ENCODE peak calls at places on chromosomes 11 and 22, in six cellular contexts. One of them, this sample, is unnamed.

GRCh38 chr11:61853698-61854169 is 25.6 kb downstream of the FADS2 start:
- DNase-seq in astrocyte: no peak
- DNase-seq in HL-60: no peak
- DNase-seq in epithelial cell of esophagus: no peak
- DNase-seq in ovary: no peak
- DNase-seq in breast epithelium: no peak
- DNase-seq in this sample: no peak

GRCh38 chr11:9575531-9576240 is 2.2 kb downstream of the WEE1 start:
- DNase-seq in HL-60: no peak
- DNase-seq in astrocyte: peak; percentile 48
- DNase-seq in ovary: no peak
- DNase-seq in breast epithelium: no peak
- DNase-seq in epithelial cell of esophagus: no peak
- DNase-seq in this sample: no peak

GRCh38 chr11:107232451-107232850 is 214.2 kb upstream of the GUCY1A2 start:
- DNase-seq in breast epithelium: no peak
- DNase-seq in ovary: no peak
- DNase-seq in HL-60: no peak
- DNase-seq in astrocyte: no peak
- DNase-seq in epithelial cell of esophagus: peak; percentile 62
- DNase-seq in this sample: no peak

GRCh38 chr11:20035375-20035700 is 124.9 kb downstream of the DBX1 start:
- DNase-seq in astrocyte: no peak
- DNase-seq in HL-60: no peak
- DNase-seq in epithelial cell of esophagus: no peak
- DNase-seq in breast epithelium: no peak
- DNase-seq in ovary: no peak
- DNase-seq in this sample: no peak

GRCh38 chr11:65524010-65524746 is 705 bp upstream of the SCYL1 start:
- DNase-seq in HL-60: no peak
- DNase-seq in ovary: peak; percentile 74
- DNase-seq in epithelial cell of esophagus: no peak
- DNase-seq in breast epithelium: no peak
- DNase-seq in astrocyte: no peak
- DNase-seq in this sample: no peak

GRCh38 chr11:70034740-70035365 is 43.3 kb upstream of the ANO1 start:
- DNase-seq in ovary: no peak
- DNase-seq in breast epithelium: no peak
- DNase-seq in astrocyte: no peak
- DNase-seq in HL-60: no peak
- DNase-seq in epithelial cell of esophagus: no peak
- DNase-seq in this sample: no peak

GRCh38 chr11:78061088-78061920 is 2.4 kb upstream of the THRSP start:
- DNase-seq in breast epithelium: peak; percentile 70
- DNase-seq in ovary: no peak
- DNase-seq in astrocyte: no peak
- DNase-seq in HL-60: no peak
- DNase-seq in epithelial cell of esophagus: no peak
- DNase-seq in this sample: no peak

GRCh38 chr22:30879398-30879797 is 89.2 kb downstream of the MORC2 start:
- DNase-seq in HL-60: no peak
- DNase-seq in epithelial cell of esophagus: no peak
- DNase-seq in astrocyte: no peak
- DNase-seq in breast epithelium: no peak
- DNase-seq in ovary: no peak
- DNase-seq in this sample: no peak

GRCh38 chr22:39148727-39149535 is 3.5 kb downstream of the CBX7 start:
- DNase-seq in astrocyte: no peak
- DNase-seq in breast epithelium: no peak
- DNase-seq in HL-60: no peak
- DNase-seq in epithelial cell of esophagus: no peak
- DNase-seq in ovary: peak; percentile 87
- DNase-seq in this sample: no peak

GRCh38 chr22:24175160-24175808 is 6.0 kb upstream of the SUSD2 start:
- DNase-seq in astrocyte: peak; percentile 23
- DNase-seq in ovary: peak; percentile 86
- DNase-seq in HL-60: no peak
- DNase-seq in epithelial cell of esophagus: peak; percentile 71
- DNase-seq in breast epithelium: peak; percentile 79
- DNase-seq in this sample: peak; percentile 68

GRCh38 chr11:29343465-29344333 is 673.1 kb downstream of the KCNA4 start:
- DNase-seq in HL-60: peak; percentile 14
- DNase-seq in breast epithelium: peak; percentile 55
- DNase-seq in astrocyte: no peak
- DNase-seq in ovary: peak; percentile 14
- DNase-seq in epithelial cell of esophagus: peak; percentile 73
- DNase-seq in this sample: peak; percentile 43

GRCh38 chr11:107783121-107783520 is 71.3 kb upstream of the SLN start:
- DNase-seq in HL-60: no peak
- DNase-seq in ovary: no peak
- DNase-seq in epithelial cell of esophagus: no peak
- DNase-seq in astrocyte: peak; percentile 53
- DNase-seq in breast epithelium: no peak
- DNase-seq in this sample: no peak

GRCh38 chr22:40237788-40238424 is 60.2 kb downstream of the TNRC6B start:
- DNase-seq in ovary: no peak
- DNase-seq in astrocyte: no peak
- DNase-seq in breast epithelium: no peak
- DNase-seq in HL-60: no peak
- DNase-seq in epithelial cell of esophagus: no peak
- DNase-seq in this sample: no peak

GRCh38 chr22:40237241-40237640 is 59.5 kb downstream of the TNRC6B start:
- DNase-seq in ovary: no peak
- DNase-seq in astrocyte: no peak
- DNase-seq in epithelial cell of esophagus: no peak
- DNase-seq in HL-60: no peak
- DNase-seq in breast epithelium: no peak
- DNase-seq in this sample: no peak

GRCh38 chr22:40235418-40235817 is 57.7 kb downstream of the TNRC6B start:
- DNase-seq in astrocyte: peak; percentile 58
- DNase-seq in HL-60: no peak
- DNase-seq in epithelial cell of esophagus: no peak
- DNase-seq in ovary: no peak
- DNase-seq in breast epithelium: no peak
- DNase-seq in this sample: no peak

GRCh38 chr22:40233886-40234285 is 56.2 kb downstream of the TNRC6B start:
- DNase-seq in HL-60: no peak
- DNase-seq in epithelial cell of esophagus: no peak
- DNase-seq in ovary: no peak
- DNase-seq in breast epithelium: no peak
- DNase-seq in astrocyte: no peak
- DNase-seq in this sample: no peak

DNA sequence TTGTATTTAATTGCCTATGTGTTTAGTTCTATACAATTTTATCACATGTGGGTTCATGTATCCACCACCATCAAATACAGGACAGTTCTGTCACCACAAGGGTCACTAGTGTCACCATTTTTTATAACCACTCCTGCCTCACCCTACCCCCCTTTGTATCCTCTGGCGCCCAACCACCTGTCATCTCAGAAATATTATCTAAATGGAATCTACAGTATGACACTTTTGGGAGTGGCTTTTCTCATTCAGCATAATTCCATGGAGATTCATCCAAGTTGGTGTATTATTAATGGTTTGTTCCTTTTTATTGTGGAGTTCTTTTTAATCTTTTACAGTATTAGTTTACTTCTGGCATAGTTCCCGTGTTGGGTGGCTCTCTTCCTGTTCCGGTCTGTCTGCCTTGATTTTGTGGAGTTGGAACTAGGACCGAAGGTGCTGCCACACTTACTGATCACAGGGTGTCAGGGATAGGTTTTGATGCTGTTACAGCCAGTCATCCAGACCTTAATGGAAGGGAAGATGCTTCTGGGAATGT is 58.5 kb downstream of the TNRC6B start:
- DNase-seq in astrocyte: no peak
- DNase-seq in HL-60: no peak
- DNase-seq in ovary: no peak
- DNase-seq in breast epithelium: no peak
- DNase-seq in epithelial cell of esophagus: no peak
- DNase-seq in this sample: no peak
- TF ChIP-seq CTCF in astrocyte: no peak
- TF ChIP-seq CTCF in HL-60: no peak
- TF ChIP-seq CTCF in ovary: no peak
- TF ChIP-seq CTCF in breast epithelium: no peak
- TF ChIP-seq CTCF in epithelial cell of esophagus: no peak
- TF ChIP-seq CTCF in this sample: no peak

DNA sequence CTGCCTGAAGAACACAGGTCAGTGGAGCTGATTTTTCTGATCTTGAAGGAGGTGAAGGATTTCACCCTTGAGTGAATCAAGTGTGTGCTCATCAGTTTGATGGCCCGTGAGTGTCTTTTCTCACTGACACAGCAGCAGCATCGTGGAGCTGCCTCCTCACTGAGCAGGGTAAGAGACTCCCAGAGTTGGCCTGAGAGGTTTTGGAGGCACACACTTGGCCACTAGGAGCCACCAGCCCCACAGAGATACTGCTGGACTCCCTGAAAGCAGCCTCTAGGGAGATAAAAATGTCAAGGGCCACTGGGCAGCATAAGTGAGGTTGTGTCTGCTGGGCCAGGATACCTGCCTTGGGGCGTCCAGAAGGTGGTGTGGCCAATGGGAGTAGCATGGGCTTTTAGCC is 245.4 kb downstream of the GRIK4 start:
- DNase-seq in epithelial cell of esophagus: no peak
- DNase-seq in astrocyte: no peak
- DNase-seq in breast epithelium: no peak
- DNase-seq in ovary: no peak
- DNase-seq in HL-60: no peak
- DNase-seq in this sample: no peak
- TF ChIP-seq CTCF in epithelial cell of esophagus: no peak
- TF ChIP-seq CTCF in astrocyte: no peak
- TF ChIP-seq CTCF in breast epithelium: no peak
- TF ChIP-seq CTCF in ovary: no peak
- TF ChIP-seq CTCF in HL-60: no peak
- TF ChIP-seq CTCF in this sample: no peak

DNA sequence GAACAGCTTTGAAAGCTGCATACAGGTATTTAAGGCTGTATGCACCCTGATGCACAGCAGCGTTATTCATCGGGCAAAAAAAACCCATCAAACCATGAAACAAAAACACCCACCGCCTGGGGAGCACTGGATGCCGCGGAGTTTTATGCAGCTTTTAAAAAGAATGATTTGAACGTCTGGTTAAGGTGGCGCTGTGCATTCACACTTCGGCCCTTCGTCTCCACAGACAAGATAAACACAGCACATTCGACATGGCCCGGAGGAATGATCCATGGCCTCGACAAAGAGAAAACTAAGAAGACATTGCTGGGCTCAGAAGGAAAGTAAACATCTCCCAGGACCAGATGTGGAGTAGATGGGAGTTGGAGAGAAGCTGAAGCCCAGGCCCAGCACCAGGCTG is 40.8 kb upstream of the GAL start:
- DNase-seq in astrocyte: no peak
- DNase-seq in HL-60: no peak
- DNase-seq in epithelial cell of esophagus: peak; percentile 29
- DNase-seq in ovary: no peak
- DNase-seq in breast epithelium: no peak
- DNase-seq in this sample: no peak
- TF ChIP-seq CTCF in astrocyte: no peak
- TF ChIP-seq CTCF in HL-60: no peak
- TF ChIP-seq CTCF in epithelial cell of esophagus: no peak
- TF ChIP-seq CTCF in ovary: no peak
- TF ChIP-seq CTCF in breast epithelium: no peak
- TF ChIP-seq CTCF in this sample: no peak

DNA sequence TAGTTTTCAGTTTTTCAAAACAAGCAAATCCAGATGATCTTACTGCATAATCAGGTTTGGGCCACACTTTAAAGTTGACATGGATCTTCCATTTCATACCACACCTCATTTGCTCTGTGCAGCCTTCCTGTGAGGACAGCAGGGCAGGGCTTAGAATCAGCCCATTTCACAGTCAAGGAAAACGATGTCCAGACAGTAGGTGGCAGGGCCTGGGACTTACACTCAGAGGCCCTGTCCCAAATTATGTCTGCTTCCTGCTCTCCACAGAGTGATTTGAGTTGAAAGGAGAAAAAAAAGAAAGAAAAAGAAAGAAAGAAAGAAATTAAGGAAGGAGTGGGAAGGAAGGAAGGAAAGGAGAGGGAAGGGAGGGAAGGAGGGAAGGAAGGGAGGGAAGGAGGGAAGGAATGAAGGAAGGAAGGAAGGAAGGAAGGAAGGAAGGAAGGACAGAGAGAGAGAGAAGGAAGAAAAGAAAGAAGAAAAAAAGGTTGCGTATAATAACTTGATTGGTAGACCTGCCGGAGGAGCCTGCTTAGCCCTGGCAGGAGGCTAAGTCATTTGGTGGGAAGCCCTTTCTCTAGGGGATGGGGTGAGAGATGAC is 23.6 kb downstream of the TSKU start:
- DNase-seq in breast epithelium: no peak
- DNase-seq in epithelial cell of esophagus: no peak
- DNase-seq in ovary: no peak
- DNase-seq in astrocyte: no peak
- DNase-seq in HL-60: no peak
- DNase-seq in this sample: no peak
- TF ChIP-seq CTCF in breast epithelium: no peak
- TF ChIP-seq CTCF in epithelial cell of esophagus: no peak
- TF ChIP-seq CTCF in ovary: no peak
- TF ChIP-seq CTCF in astrocyte: no peak
- TF ChIP-seq CTCF in HL-60: no peak
- TF ChIP-seq CTCF in this sample: no peak

DNA sequence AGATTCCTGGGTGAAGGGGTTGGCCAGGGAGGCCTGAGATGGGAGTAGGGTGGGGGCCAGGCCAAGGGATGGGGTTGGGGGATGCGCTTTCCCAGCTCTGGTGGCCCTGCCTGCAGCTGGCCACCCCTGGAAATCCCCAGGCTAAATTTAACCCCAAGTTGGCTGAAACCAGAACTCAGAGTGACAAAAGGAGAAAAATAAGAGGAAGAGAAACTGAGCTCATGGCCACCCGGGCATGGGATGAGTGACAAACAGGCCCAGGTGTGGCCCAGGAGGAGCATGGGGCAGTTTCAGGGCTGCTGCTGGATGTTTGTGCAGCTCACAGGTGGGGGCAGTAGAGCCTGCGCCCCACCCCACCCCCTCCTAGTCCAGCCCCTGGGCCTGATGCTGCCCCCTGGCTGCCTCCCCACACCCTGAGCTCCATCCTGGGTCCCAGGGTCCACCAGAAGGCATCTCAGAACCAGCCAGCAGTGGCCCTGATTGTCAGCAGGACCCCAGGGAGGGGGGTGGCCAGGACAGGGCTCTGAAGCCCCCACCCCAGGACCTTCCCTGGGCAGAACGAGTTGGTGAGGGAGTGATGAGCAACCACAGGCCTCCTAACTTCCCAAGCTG is 48.0 kb downstream of the IGLL5 start:
- DNase-seq in epithelial cell of esophagus: no peak
- DNase-seq in HL-60: peak; percentile 29
- DNase-seq in breast epithelium: no peak
- DNase-seq in astrocyte: no peak
- DNase-seq in ovary: no peak
- DNase-seq in this sample: no peak
- TF ChIP-seq CTCF in epithelial cell of esophagus: no peak
- TF ChIP-seq CTCF in HL-60: no peak
- TF ChIP-seq CTCF in breast epithelium: no peak
- TF ChIP-seq CTCF in astrocyte: no peak
- TF ChIP-seq CTCF in ovary: no peak
- TF ChIP-seq CTCF in this sample: peak; percentile 49

DNA sequence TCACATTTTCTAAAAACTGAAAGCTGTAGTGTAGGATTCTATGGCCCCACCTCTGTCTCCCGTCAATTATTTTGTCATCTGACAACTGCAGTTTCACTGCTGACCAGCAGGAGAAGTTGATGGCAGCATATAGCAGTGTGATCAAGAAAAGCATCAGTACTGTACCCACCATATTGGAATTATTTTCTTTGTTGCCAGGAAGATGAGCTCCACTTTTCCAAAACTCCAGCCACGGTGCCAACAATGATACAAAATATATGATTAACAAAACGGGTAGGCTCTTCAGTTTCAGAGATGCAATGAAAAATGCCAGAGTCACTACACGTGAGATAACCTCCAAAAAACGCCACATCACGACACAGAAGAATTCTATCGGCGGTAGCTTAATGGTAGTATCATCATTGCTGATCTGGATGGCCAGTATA is 41.3 kb downstream of the XKR3 start:
- DNase-seq in astrocyte: no peak
- DNase-seq in epithelial cell of esophagus: no peak
- DNase-seq in HL-60: no peak
- DNase-seq in breast epithelium: no peak
- DNase-seq in ovary: no peak
- DNase-seq in this sample: no peak
- TF ChIP-seq CTCF in astrocyte: no peak
- TF ChIP-seq CTCF in epithelial cell of esophagus: peak; percentile 30
- TF ChIP-seq CTCF in HL-60: peak; percentile 43
- TF ChIP-seq CTCF in breast epithelium: no peak
- TF ChIP-seq CTCF in ovary: no peak
- TF ChIP-seq CTCF in this sample: peak; percentile 59